ENCODE peak calls at places on chromosomes 12 and 14, in six cellular contexts. One of them, this sample, is unnamed.

GRCh38 chr12:29146201-29146600 is 2.9 kb upstream of the FAR2 start:
- DNase-seq in stomach: no peak
- DNase-seq in activated T-helper 1 cell treated with anti-CD3 and anti-CD28 coated beads, Interleukin-2, amount 50 U/mL, for 16 hours: no peak
- DNase-seq in EH: no peak
- DNase-seq in NCI-H2107: no peak
- DNase-seq in PC-9: no peak
- DNase-seq in this sample: no peak

GRCh38 chr12:105464426-105464825 is 133.9 kb downstream of the C12orf75 start:
- DNase-seq in stomach: no peak
- DNase-seq in activated T-helper 1 cell treated with anti-CD3 and anti-CD28 coated beads, Interleukin-2, amount 50 U/mL, for 16 hours: no peak
- DNase-seq in EH: no peak
- DNase-seq in NCI-H2107: no peak
- DNase-seq in PC-9: no peak
- DNase-seq in this sample: no peak

GRCh38 chr12:23185346-23185745 is 560.4 kb downstream of the ETNK1 start:
- DNase-seq in stomach: no peak
- DNase-seq in activated T-helper 1 cell treated with anti-CD3 and anti-CD28 coated beads, Interleukin-2, amount 50 U/mL, for 16 hours: no peak
- DNase-seq in EH: no peak
- DNase-seq in NCI-H2107: no peak
- DNase-seq in PC-9: no peak
- DNase-seq in this sample: no peak

GRCh38 chr12:69468237-69469026 is 1.8 kb upstream of the FRS2 start:
- DNase-seq in stomach: no peak
- DNase-seq in activated T-helper 1 cell treated with anti-CD3 and anti-CD28 coated beads, Interleukin-2, amount 50 U/mL, for 16 hours: no peak
- DNase-seq in EH: peak
- DNase-seq in NCI-H2107: no peak
- DNase-seq in PC-9: no peak
- DNase-seq in this sample: no peak

GRCh38 chr12:49706351-49707126 is 666 bp downstream of the FMNL3 start:
- DNase-seq in stomach: peak
- DNase-seq in activated T-helper 1 cell treated with anti-CD3 and anti-CD28 coated beads, Interleukin-2, amount 50 U/mL, for 16 hours: peak
- DNase-seq in EH: peak
- DNase-seq in NCI-H2107: no peak
- DNase-seq in PC-9: peak
- DNase-seq in this sample: no peak

GRCh38 chr12:97921957-97922722 is 459.5 kb downstream of the RMST start:
- DNase-seq in stomach: no peak
- DNase-seq in activated T-helper 1 cell treated with anti-CD3 and anti-CD28 coated beads, Interleukin-2, amount 50 U/mL, for 16 hours: no peak
- DNase-seq in EH: no peak
- DNase-seq in NCI-H2107: no peak
- DNase-seq in PC-9: no peak
- DNase-seq in this sample: no peak

GRCh38 chr14:102731871-102732800 is 45.1 kb upstream of the TRAF3 start:
- DNase-seq in stomach: no peak
- DNase-seq in activated T-helper 1 cell treated with anti-CD3 and anti-CD28 coated beads, Interleukin-2, amount 50 U/mL, for 16 hours: no peak
- DNase-seq in EH: no peak
- DNase-seq in NCI-H2107: no peak
- DNase-seq in PC-9: no peak
- DNase-seq in this sample: no peak

GRCh38 chr14:61280092-61280525 is 1.0 kb downstream of the TMEM30B start:
- DNase-seq in stomach: peak
- DNase-seq in activated T-helper 1 cell treated with anti-CD3 and anti-CD28 coated beads, Interleukin-2, amount 50 U/mL, for 16 hours: no peak
- DNase-seq in EH: no peak
- DNase-seq in NCI-H2107: no peak
- DNase-seq in PC-9: no peak
- DNase-seq in this sample: no peak

GRCh38 chr12:94762259-94762942 is 112.0 kb upstream of the TMCC3 start:
- DNase-seq in stomach: no peak
- DNase-seq in activated T-helper 1 cell treated with anti-CD3 and anti-CD28 coated beads, Interleukin-2, amount 50 U/mL, for 16 hours: no peak
- DNase-seq in EH: no peak
- DNase-seq in NCI-H2107: no peak
- DNase-seq in PC-9: no peak
- DNase-seq in this sample: no peak

GRCh38 chr14:106210650-106211049 is 684.3 kb downstream of the TMEM121 start:
- DNase-seq in stomach: no peak
- DNase-seq in activated T-helper 1 cell treated with anti-CD3 and anti-CD28 coated beads, Interleukin-2, amount 50 U/mL, for 16 hours: no peak
- DNase-seq in EH: no peak
- DNase-seq in NCI-H2107: no peak
- DNase-seq in PC-9: no peak
- DNase-seq in this sample: no peak

GRCh38 chr12:110931315-110931728 is 10.9 kb upstream of the MYL2 start:
- DNase-seq in stomach: no peak
- DNase-seq in activated T-helper 1 cell treated with anti-CD3 and anti-CD28 coated beads, Interleukin-2, amount 50 U/mL, for 16 hours: no peak
- DNase-seq in EH: no peak
- DNase-seq in NCI-H2107: no peak
- DNase-seq in PC-9: no peak
- DNase-seq in this sample: no peak

This sample was measured in activated gamma-delta T cell.